ENCODE peak calls at places on chromosome 20, in five cellular contexts. R is cardiac fibroblast, E is ovary, X is epithelial cell of esophagus, A is ascending aorta. F is an unnamed sample.

GRCh38 chr20:59579404-59580207 is 24.7 kb upstream of the PHACTR3 start:
- DNase-seq in R (no peak), E (no peak), X (no peak), A (no peak), F (peak; percentile 14)

GRCh38 chr20:13800728-13801134 is 15.9 kb downstream of the NDUFAF5 start:
- DNase-seq in R (peak; percentile 94), E (peak; percentile 83), X (peak; percentile 97), A (peak; percentile 75), F (peak; percentile 93)

GRCh38 chr20:41392295-41392694 is 25.7 kb upstream of the EMILIN3 start:
- DNase-seq in R (no peak), E (no peak), X (no peak), A (no peak), F (peak; percentile 68)

GRCh38 chr20:37501940-37502339 is 19.1 kb upstream of the NNAT start:
- DNase-seq in R (no peak), E (no peak), X (no peak), A (no peak), F (no peak)

GRCh38 chr20:51420111-51420510 is 122.4 kb downstream of the NFATC2 start:
- DNase-seq in R (no peak), E (no peak), X (peak; percentile 68), A (no peak), F (no peak)

GRCh38 chr20:51326241-51326819 is 216.2 kb downstream of the NFATC2 start:
- DNase-seq in R (peak; percentile 24), E (no peak), X (peak; percentile 59), A (no peak), F (no peak)

GRCh38 chr20:2694519-2694918 is 1.9 kb downstream of the EBF4 start:
- DNase-seq in R (no peak), E (no peak), X (no peak), A (peak; percentile 60), F (no peak)

GRCh38 chr20:61790116-61790827 is 275.4 kb downstream of the TAF4 start:
- DNase-seq in R (no peak), E (no peak), X (no peak), A (no peak), F (no peak)

GRCh38 chr20:17083738-17084137 is 143.1 kb upstream of the PCSK2 start:
- DNase-seq in R (no peak), E (no peak), X (no peak), A (no peak), F (no peak)

GRCh38 chr20:46811328-46812084 is 83.1 kb upstream of the EYA2 start:
- DNase-seq in R (no peak), E (no peak), X (peak; percentile 8), A (no peak), F (no peak)

GRCh38 chr20:23150304-23151007 is 64.3 kb upstream of the CD93 start:
- DNase-seq in R (no peak), E (no peak), X (no peak), A (peak; percentile 64), F (peak; percentile 31)

GRCh38 chr20:22846829-22847228 is 188.3 kb upstream of the SSTR4 start:
- DNase-seq in R (no peak), E (no peak), X (no peak), A (no peak), F (no peak)

GRCh38 chr20:13703265-13703664 is 64.5 kb upstream of the TASP1 start:
- DNase-seq in R (no peak), E (no peak), X (no peak), A (no peak), F (no peak)

GRCh38 chr20:53581444-53582311 is 12.0 kb downstream of the ZNF217 start:
- DNase-seq in R (no peak), E (peak; percentile 31), X (no peak), A (peak; percentile 66), F (peak; percentile 58)

GRCh38 chr20:2252419-2253060 is 43.3 kb upstream of the TGM3 start:
- DNase-seq in R (no peak), E (no peak), X (no peak), A (no peak), F (no peak)

GRCh38 chr20:50297498-50298348 is 107.1 kb downstream of the CEBPB start:
- DNase-seq in R (no peak), E (no peak), X (no peak), A (no peak), F (peak; percentile 62)

GRCh38 chr20:10060223-10060622 is 25.4 kb downstream of the ANKEF1 start:
- DNase-seq in R (no peak), E (no peak), X (no peak), A (no peak), F (no peak)

GRCh38 chr20:297925-298754 is 770 bp downstream of the ZCCHC3 start:
- DNase-seq in R (peak; percentile 77), E (peak; percentile 62), X (peak; percentile 61), A (peak; percentile 75), F (peak; percentile 89)

GRCh38 chr20:15561707-15562106 is 1011.5 kb downstream of the KIF16B start:
- DNase-seq in R (no peak), E (no peak), X (no peak), A (no peak), F (no peak)

GRCh38 chr20:43761396-43762340 is 34.9 kb upstream of the GTSF1L start:
- DNase-seq in R (no peak), E (no peak), X (peak; percentile 38), A (no peak), F (no peak)

GRCh38 chr20:47999166-47999565 is 213.9 kb upstream of the SULF2 start:
- DNase-seq in R (peak; percentile 53), E (no peak), X (no peak), A (no peak), F (no peak)

GRCh38 chr20:62425281-62426058 is 1.9 kb downstream of the RBBP8NL start:
- DNase-seq in R (no peak), E (no peak), X (no peak), A (no peak), F (no peak)

GRCh38 chr20:32112862-32113261 is 3.3 kb downstream of the TM9SF4 start:
- DNase-seq in R (no peak), E (no peak), X (peak; percentile 72), A (peak; percentile 69), F (peak; percentile 27)

GRCh38 chr20:41174782-41175181 is 37.4 kb downstream of the PLCG1 start:
- DNase-seq in R (peak; percentile 36), E (no peak), X (no peak), A (peak; percentile 64), F (no peak)

GRCh38 chr20:30921286-30922071 is 336.0 kb upstream of the DEFB115 start:
- DNase-seq in R (no peak), E (no peak), X (no peak), A (no peak), F (no peak)

GRCh38 chr20:52824494-52825216 is 147.5 kb upstream of the TSHZ2 start:
- DNase-seq in R (no peak), E (no peak), X (no peak), A (no peak), F (no peak)

GRCh38 chr20:48799315-48800105 is 28.3 kb downstream of the PREX1 start:
- DNase-seq in R (no peak), E (no peak), X (no peak), A (no peak), F (no peak)

GRCh38 chr20:47667531-47668312 is 117.6 kb downstream of the SULF2 start:
- DNase-seq in R (no peak), E (no peak), X (no peak), A (peak; percentile 54), F (no peak)

DNA sequence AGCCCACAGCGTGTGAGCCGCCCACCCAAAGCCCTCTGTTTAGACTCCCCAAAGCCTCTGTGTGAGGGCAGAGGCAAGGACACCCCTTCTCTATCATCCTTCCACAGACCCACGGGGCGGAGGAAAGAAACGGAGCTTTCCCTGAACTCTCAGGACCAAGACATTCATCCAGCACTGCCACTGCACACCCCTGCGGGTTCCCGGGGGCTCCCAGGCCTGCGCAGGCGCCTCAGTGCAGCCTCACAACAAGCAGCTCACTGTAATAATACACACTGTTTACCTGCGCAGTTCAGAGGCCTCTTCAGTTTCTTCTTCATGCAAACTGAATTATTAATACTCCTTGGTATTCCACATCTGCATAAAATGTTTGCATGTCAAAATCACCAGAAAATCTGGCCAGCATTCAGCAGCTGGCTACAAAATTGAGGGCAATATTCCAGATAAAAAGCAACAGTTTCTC is 45.6 kb downstream of the NINL start:
- DNase-seq in R (peak; percentile 61), E (no peak), X (no peak), A (no peak), F (no peak)
- H3K4me3 ChIP-seq in R (no peak overlapping the region), E (peak overlapping the region; percentile 24), X (no peak overlapping the region), A (peak overlapping the region; percentile 63), F (peak overlapping the region; percentile 40)

GRCh38 chr20:20233041-20233514 is 134.8 kb upstream of the INSM1 start:
- DNase-seq in R (no peak), E (no peak), X (no peak), A (no peak), F (no peak)
- H3K4me3 ChIP-seq in R (no peak overlapping the region), E (no peak overlapping the region), X (no peak overlapping the region), A (no peak overlapping the region), F (no peak overlapping the region)

GRCh38 chr20:20362774-20363435 is 5.0 kb upstream of the INSM1 start:
- DNase-seq in R (no peak), E (no peak), X (no peak), A (no peak), F (peak; percentile 55)

GRCh38 chr20:20365593-20365992 is 2.3 kb upstream of the INSM1 start:
- DNase-seq in R (no peak), E (no peak), X (no peak), A (no peak), F (no peak)

GRCh38 chr20:20364747-20365558 is 3.0 kb upstream of the INSM1 start:
- DNase-seq in R (no peak), E (no peak), X (no peak), A (no peak), F (no peak)

GRCh38 chr20:20363449-20364015 is 4.4 kb upstream of the INSM1 start:
- DNase-seq in R (no peak), E (no peak), X (no peak), A (no peak), F (no peak)

GRCh38 chr20:20364016-20364746 is 3.7 kb upstream of the INSM1 start:
- DNase-seq in R (no peak), E (no peak), X (no peak), A (no peak), F (no peak)
- H3K4me3 ChIP-seq in R (no peak overlapping the region), E (no peak overlapping the region), X (no peak overlapping the region), A (no peak overlapping the region), F (no peak overlapping the region)

GRCh38 chr20:35883778-35884540 is 70.3 kb downstream of the SCAND1 start:
- DNase-seq in R (peak; percentile 99), E (peak; percentile 75), X (peak; percentile 100), A (peak; percentile 97), F (peak; percentile 79)
- H3K4me3 ChIP-seq in R (no peak overlapping the region), E (no peak overlapping the region), X (no peak overlapping the region), A (peak overlapping the region; percentile 39), F (no peak overlapping the region)

GRCh38 chr20:63521602-63522001 is 1.0 kb downstream of the PPDPF start:
- DNase-seq in R (peak; percentile 16), E (no peak), X (no peak), A (no peak), F (peak; percentile 48)
- H3K4me3 ChIP-seq in R (peak overlapping the region; percentile 81), E (peak overlapping the region; percentile 69), X (peak overlapping the region; percentile 83), A (peak overlapping the region; percentile 80), F (peak overlapping the region; percentile 80)

GRCh38 chr20:58512808-58513552 is 2.2 kb downstream of the APCDD1L start:
- DNase-seq in R (no peak), E (no peak), X (no peak), A (peak; percentile 87), F (peak; percentile 73)

GRCh38 chr20:58513580-58514285 is 1.5 kb downstream of the APCDD1L start:
- DNase-seq in R (no peak), E (no peak), X (no peak), A (no peak), F (no peak)

GRCh38 chr20:58518387-58518786 is 3.2 kb upstream of the APCDD1L start:
- DNase-seq in R (no peak), E (no peak), X (no peak), A (no peak), F (no peak)

GRCh38 chr20:58514321-58515239 is 619 bp downstream of the APCDD1L start:
- DNase-seq in R (no peak), E (no peak), X (peak; percentile 35), A (no peak), F (no peak)

GRCh38 chr20:58515240-58516212 is at the start of gene APCDD1L:
- DNase-seq in R (peak; percentile 19), E (no peak), X (peak; percentile 80), A (peak; percentile 76), F (no peak)
- H3K4me3 ChIP-seq in R (peak within 1 kb of the TSS; percentile 36), E (no peak within 1 kb of the TSS), X (peak within 1 kb of the TSS; percentile 34), A (peak within 1 kb of the TSS; percentile 63), F (no peak within 1 kb of the TSS)

F was measured in right cardiac atrium.